ENCODE peak calls at places on chromosomes 12 and 14, in four cellular contexts. One of them, this sample, is unnamed.

GRCh38 chr12:1282670-1283361 is 291.8 kb downstream of the ERC1 start:
- DNase-seq in tibial nerve: peak
- DNase-seq in suprapubic skin: peak
- DNase-seq in CD8-positive, alpha-beta T cell: no peak
- DNase-seq in this sample: no peak

GRCh38 chr12:100164153-100164704 is 21.6 kb upstream of the BLTP3B start:
- DNase-seq in tibial nerve: no peak
- DNase-seq in suprapubic skin: no peak
- DNase-seq in CD8-positive, alpha-beta T cell: no peak
- DNase-seq in this sample: no peak

GRCh38 chr14:104442107-104442551 is 137.4 kb upstream of the C14orf180 start:
- DNase-seq in tibial nerve: no peak
- DNase-seq in suprapubic skin: peak
- DNase-seq in CD8-positive, alpha-beta T cell: no peak
- DNase-seq in this sample: no peak

GRCh38 chr12:90794212-90794611 is 160.8 kb downstream of the CCER1 start:
- DNase-seq in tibial nerve: no peak
- DNase-seq in suprapubic skin: no peak
- DNase-seq in CD8-positive, alpha-beta T cell: no peak
- DNase-seq in this sample: no peak

GRCh38 chr12:2163172-2163927 is 110.6 kb downstream of the CACNA1C start:
- DNase-seq in tibial nerve: peak
- DNase-seq in suprapubic skin: peak
- DNase-seq in CD8-positive, alpha-beta T cell: no peak
- DNase-seq in this sample: peak

GRCh38 chr14:97513891-97514290 is 716.7 kb downstream of the VRK1 start:
- DNase-seq in tibial nerve: no peak
- DNase-seq in suprapubic skin: no peak
- DNase-seq in CD8-positive, alpha-beta T cell: no peak
- DNase-seq in this sample: no peak

GRCh38 chr12:122888232-122888752 is 7.6 kb downstream of the VPS37B start:
- DNase-seq in tibial nerve: no peak
- DNase-seq in suprapubic skin: peak
- DNase-seq in CD8-positive, alpha-beta T cell: peak
- DNase-seq in this sample: no peak

GRCh38 chr14:57390806-57391562 is 598 bp downstream of the NAA30 start:
- DNase-seq in tibial nerve: no peak
- DNase-seq in suprapubic skin: peak
- DNase-seq in CD8-positive, alpha-beta T cell: peak
- DNase-seq in this sample: peak

GRCh38 chr12:93379432-93380308 is 1.9 kb downstream of the NUDT4 start:
- DNase-seq in tibial nerve: no peak
- DNase-seq in suprapubic skin: no peak
- DNase-seq in CD8-positive, alpha-beta T cell: no peak
- DNase-seq in this sample: no peak

GRCh38 chr12:112425582-112426382 is 7.0 kb downstream of the PTPN11 start:
- DNase-seq in tibial nerve: no peak
- DNase-seq in suprapubic skin: no peak
- DNase-seq in CD8-positive, alpha-beta T cell: no peak
- DNase-seq in this sample: no peak

GRCh38 chr14:96754162-96754844 is 42.9 kb upstream of the VRK1 start:
- DNase-seq in tibial nerve: no peak
- DNase-seq in suprapubic skin: no peak
- DNase-seq in CD8-positive, alpha-beta T cell: no peak
- DNase-seq in this sample: no peak

GRCh38 chr14:64726585-64726890 is 22.3 kb downstream of the PLEKHG3 start:
- DNase-seq in tibial nerve: no peak
- DNase-seq in suprapubic skin: no peak
- DNase-seq in CD8-positive, alpha-beta T cell: no peak
- DNase-seq in this sample: peak

GRCh38 chr12:79674629-79675028 is 16.1 kb downstream of the PAWR start:
- DNase-seq in tibial nerve: no peak
- DNase-seq in suprapubic skin: no peak
- DNase-seq in CD8-positive, alpha-beta T cell: no peak
- DNase-seq in this sample: no peak

GRCh38 chr12:126353604-126354003 is 1288.4 kb downstream of the AACS start:
- DNase-seq in tibial nerve: no peak
- DNase-seq in suprapubic skin: no peak
- DNase-seq in CD8-positive, alpha-beta T cell: no peak
- DNase-seq in this sample: no peak

GRCh38 chr14:79580414-79580813 is 630.9 kb downstream of the DIO2 start:
- DNase-seq in tibial nerve: no peak
- DNase-seq in suprapubic skin: no peak
- DNase-seq in CD8-positive, alpha-beta T cell: no peak
- DNase-seq in this sample: no peak

DNA sequence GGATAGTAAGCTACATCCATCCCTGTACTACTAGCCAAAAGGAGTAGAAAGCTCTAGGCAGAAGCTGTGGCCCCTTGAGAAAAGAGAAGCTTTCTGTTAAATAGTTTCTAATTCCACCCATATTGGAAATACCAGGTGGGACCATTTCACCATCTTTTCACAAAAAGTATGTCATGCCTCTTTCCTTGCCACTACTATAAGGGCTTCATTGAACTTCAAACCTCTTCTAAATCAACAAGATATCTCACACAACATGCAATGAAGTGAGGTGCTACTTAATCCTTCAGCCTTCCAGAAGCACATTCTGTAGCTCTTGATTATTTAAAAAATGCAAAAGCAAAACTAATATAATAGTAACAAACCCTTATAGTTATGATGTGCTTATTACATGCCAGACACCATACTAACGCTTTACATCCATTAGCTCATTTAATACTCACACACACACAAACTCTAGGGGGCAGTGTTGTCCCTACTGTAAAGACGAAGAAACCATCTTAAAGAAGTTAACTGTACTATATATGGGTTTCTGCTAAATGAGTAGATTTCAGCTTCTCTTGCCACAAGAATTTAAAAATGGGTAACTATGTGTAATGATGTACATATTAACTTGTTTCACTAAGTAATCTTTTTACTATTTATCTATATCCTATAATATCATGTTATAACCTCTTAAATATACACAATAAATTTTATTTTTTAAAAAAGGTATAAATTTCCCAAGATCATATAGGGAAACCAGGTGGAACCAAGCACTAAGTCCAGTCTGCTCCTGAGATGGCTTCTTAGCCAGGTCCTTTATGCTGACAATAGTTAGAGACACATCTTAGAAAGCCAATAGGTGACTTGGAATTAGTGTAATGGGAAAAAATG is 124.4 kb downstream of the RPS29 start:
- DNase-seq in tibial nerve: no peak
- DNase-seq in suprapubic skin: no peak
- DNase-seq in CD8-positive, alpha-beta T cell: peak
- DNase-seq in this sample: no peak
- TF ChIP-seq CTCF in tibial nerve: peak
- TF ChIP-seq CTCF in suprapubic skin: peak
- TF ChIP-seq CTCF in CD8-positive, alpha-beta T cell: peak
- TF ChIP-seq CTCF in this sample: peak

GRCh38 chr14:34875031-34875922 is at the start of gene BAZ1A:
- DNase-seq in tibial nerve: peak
- DNase-seq in suprapubic skin: peak
- DNase-seq in CD8-positive, alpha-beta T cell: peak
- DNase-seq in this sample: peak
- TF ChIP-seq CTCF in tibial nerve: no peak
- TF ChIP-seq CTCF in suprapubic skin: peak
- TF ChIP-seq CTCF in CD8-positive, alpha-beta T cell: no peak
- TF ChIP-seq CTCF in this sample: peak

GRCh38 chr14:77799863-77800730 is at the start of gene ADCK1:
- DNase-seq in tibial nerve: peak
- DNase-seq in suprapubic skin: peak
- DNase-seq in CD8-positive, alpha-beta T cell: peak
- DNase-seq in this sample: peak
- TF ChIP-seq CTCF in tibial nerve: peak
- TF ChIP-seq CTCF in suprapubic skin: peak
- TF ChIP-seq CTCF in CD8-positive, alpha-beta T cell: no peak
- TF ChIP-seq CTCF in this sample: peak

DNA sequence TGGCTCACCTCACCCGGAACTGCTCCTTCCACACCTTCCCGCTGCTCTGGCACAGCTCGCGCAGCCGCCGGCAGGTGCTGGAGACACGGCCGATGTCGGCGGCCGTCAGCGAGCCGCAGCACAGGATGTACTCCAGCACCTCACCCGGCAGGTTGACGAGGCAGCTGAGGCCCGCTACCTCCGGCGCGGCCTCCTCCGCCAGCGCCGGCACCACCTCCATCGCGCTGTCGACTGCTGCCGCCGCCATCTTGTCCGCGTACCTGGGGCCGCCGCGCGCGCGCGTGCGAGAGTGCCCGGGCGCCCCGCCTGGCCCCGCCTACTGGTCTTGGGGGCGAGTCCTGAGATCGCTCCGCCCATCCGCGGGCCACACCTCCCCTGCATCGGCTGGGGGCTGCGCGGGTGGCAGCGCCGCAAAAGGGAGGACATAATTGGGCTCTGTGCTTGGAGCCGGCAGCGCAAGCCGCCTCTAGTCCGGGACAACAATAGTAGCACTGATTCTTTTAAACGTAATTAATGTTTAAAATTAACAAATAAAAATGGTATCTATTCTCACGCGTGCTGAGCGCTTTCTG is at the start of gene FBXO21:
- DNase-seq in tibial nerve: peak
- DNase-seq in suprapubic skin: peak
- DNase-seq in CD8-positive, alpha-beta T cell: peak
- DNase-seq in this sample: peak
- TF ChIP-seq CTCF in tibial nerve: no peak
- TF ChIP-seq CTCF in suprapubic skin: no peak
- TF ChIP-seq CTCF in CD8-positive, alpha-beta T cell: no peak
- TF ChIP-seq CTCF in this sample: no peak

GRCh38 chr12:24012528-24012927 is 63.1 kb upstream of the SOX5 start:
- DNase-seq in tibial nerve: no peak
- DNase-seq in suprapubic skin: no peak
- DNase-seq in CD8-positive, alpha-beta T cell: no peak
- DNase-seq in this sample: no peak
- TF ChIP-seq CTCF in tibial nerve: no peak
- TF ChIP-seq CTCF in suprapubic skin: no peak
- TF ChIP-seq CTCF in CD8-positive, alpha-beta T cell: no peak
- TF ChIP-seq CTCF in this sample: no peak

GRCh38 chr12:131455218-131455506 is 255.7 kb upstream of the SFSWAP start:
- DNase-seq in tibial nerve: no peak
- DNase-seq in suprapubic skin: no peak
- DNase-seq in CD8-positive, alpha-beta T cell: no peak
- DNase-seq in this sample: no peak

GRCh38 chr12:131454418-131455217 is 256.3 kb upstream of the SFSWAP start:
- DNase-seq in tibial nerve: no peak
- DNase-seq in suprapubic skin: no peak
- DNase-seq in CD8-positive, alpha-beta T cell: no peak
- DNase-seq in this sample: no peak

GRCh38 chr12:131449027-131449426 is 261.9 kb upstream of the SFSWAP start:
- DNase-seq in tibial nerve: no peak
- DNase-seq in suprapubic skin: no peak
- DNase-seq in CD8-positive, alpha-beta T cell: no peak
- DNase-seq in this sample: no peak

GRCh38 chr12:131455581-131456110 is 255.2 kb upstream of the SFSWAP start:
- DNase-seq in tibial nerve: no peak
- DNase-seq in suprapubic skin: no peak
- DNase-seq in CD8-positive, alpha-beta T cell: no peak
- DNase-seq in this sample: no peak

GRCh38 chr12:131452444-131452860 is 258.4 kb upstream of the SFSWAP start:
- DNase-seq in tibial nerve: no peak
- DNase-seq in suprapubic skin: no peak
- DNase-seq in CD8-positive, alpha-beta T cell: no peak
- DNase-seq in this sample: no peak
- TF ChIP-seq CTCF in tibial nerve: no peak
- TF ChIP-seq CTCF in suprapubic skin: no peak
- TF ChIP-seq CTCF in CD8-positive, alpha-beta T cell: peak
- TF ChIP-seq CTCF in this sample: peak

GRCh38 chr12:82867782-82868505 is 181.2 kb downstream of the TMTC2 start:
- DNase-seq in tibial nerve: no peak
- DNase-seq in suprapubic skin: no peak
- DNase-seq in CD8-positive, alpha-beta T cell: no peak
- DNase-seq in this sample: no peak
- TF ChIP-seq CTCF in tibial nerve: no peak
- TF ChIP-seq CTCF in suprapubic skin: no peak
- TF ChIP-seq CTCF in CD8-positive, alpha-beta T cell: no peak
- TF ChIP-seq CTCF in this sample: no peak

GRCh38 chr12:67698711-67699603 is 50.4 kb downstream of the DYRK2 start:
- DNase-seq in tibial nerve: no peak
- DNase-seq in suprapubic skin: no peak
- DNase-seq in CD8-positive, alpha-beta T cell: peak
- DNase-seq in this sample: no peak

GRCh38 chr12:67702136-67702535 is 53.6 kb downstream of the DYRK2 start:
- DNase-seq in tibial nerve: no peak
- DNase-seq in suprapubic skin: no peak
- DNase-seq in CD8-positive, alpha-beta T cell: no peak
- DNase-seq in this sample: no peak

GRCh38 chr12:67701121-67701520 is 52.6 kb downstream of the DYRK2 start:
- DNase-seq in tibial nerve: no peak
- DNase-seq in suprapubic skin: no peak
- DNase-seq in CD8-positive, alpha-beta T cell: no peak
- DNase-seq in this sample: no peak

GRCh38 chr12:67705394-67706370 is 57.1 kb downstream of the DYRK2 start:
- DNase-seq in tibial nerve: no peak
- DNase-seq in suprapubic skin: no peak
- DNase-seq in CD8-positive, alpha-beta T cell: no peak
- DNase-seq in this sample: peak

GRCh38 chr12:67704071-67704470 is 55.5 kb downstream of the DYRK2 start:
- DNase-seq in tibial nerve: no peak
- DNase-seq in suprapubic skin: no peak
- DNase-seq in CD8-positive, alpha-beta T cell: no peak
- DNase-seq in this sample: no peak
- TF ChIP-seq CTCF in tibial nerve: no peak
- TF ChIP-seq CTCF in suprapubic skin: no peak
- TF ChIP-seq CTCF in CD8-positive, alpha-beta T cell: no peak
- TF ChIP-seq CTCF in this sample: no peak

This sample was measured in psoas muscle.